ENCODE peak calls at places on chromosomes 4 and X, in eight cellular contexts. D is OCI-LY7, B is pancreas, F is mesothelial cell of epicardium, I is GM23338, U is activated B cell treated with CpG ODN at 0.5 μM for 24 hours, L is IMR-90, P is epithelial cell of esophagus. Q is an unnamed sample.
A peak's percentile ranks its signal among the peaks of the same experiment; 100 is the strongest.

GRCh38 chrX:41441934-41442823 is 5.0 kb upstream of the NYX start:
- DNase-seq in D (peak; percentile 88), B (peak; percentile 89), F (peak; percentile 34), I (peak; percentile 62), U (peak; percentile 87), L (peak; percentile 55), P (peak; percentile 82), Q (peak; percentile 76)

GRCh38 chrX:44400588-44400987 is 57.1 kb upstream of the EFHC2 start:
- DNase-seq in D (no peak), B (no peak), F (no peak), I (no peak), U (no peak), L (peak; percentile 96), P (peak; percentile 94), Q (peak; percentile 5)

GRCh38 chr4:122038896-122039295 is 87.0 kb upstream of the TRPC3 start:
- DNase-seq in D (no peak), B (no peak), F (no peak), I (no peak), U (no peak), L (no peak), P (peak; percentile 44), Q (no peak)

GRCh38 chrX:45623266-45623665 is 422.6 kb upstream of the DIPK2B start:
- DNase-seq in D (no peak), B (no peak), F (no peak), I (no peak), U (no peak), L (peak; percentile 91), P (peak; percentile 54), Q (peak; percentile 92)

GRCh38 chrX:38985375-38985774 is 184.1 kb downstream of the MID1IP1 start:
- DNase-seq in D (peak; percentile 75), B (no peak), F (no peak), I (peak; percentile 61), U (no peak), L (peak; percentile 11), P (peak; percentile 28), Q (no peak)

GRCh38 chrX:10582215-10582733 is 38.1 kb downstream of the MID1 start:
- DNase-seq in D (no peak), B (no peak), F (no peak), I (no peak), U (no peak), L (peak; percentile 61), P (peak; percentile 22), Q (no peak)

GRCh38 chr4:122826000-122826595 is 533 bp upstream of the FGF2 start:
- DNase-seq in D (no peak), B (no peak), F (no peak), I (peak; percentile 45), U (no peak), L (peak; percentile 49), P (no peak), Q (no peak)

GRCh38 chr4:7201351-7202305 is 9.3 kb downstream of the SORCS2 start:
- DNase-seq in D (no peak), B (no peak), F (no peak), I (no peak), U (no peak), L (no peak), P (no peak), Q (no peak)

GRCh38 chrX:111507931-111508330 is 3.5 kb upstream of the SERTM2 start:
- DNase-seq in D (no peak), B (no peak), F (no peak), I (no peak), U (no peak), L (peak; percentile 0), P (peak; percentile 71), Q (no peak)

GRCh38 chr4:112516401-112517066 is 554 bp upstream of the NEUROG2 start:
- DNase-seq in D (peak; percentile 42), B (peak; percentile 67), F (no peak), I (peak; percentile 85), U (peak; percentile 19), L (no peak), P (no peak), Q (no peak)

GRCh38 chrX:45788941-45789348 is 588.3 kb upstream of the DIPK2B start:
- DNase-seq in D (no peak), B (no peak), F (no peak), I (peak; percentile 44), U (no peak), L (peak; percentile 52), P (peak; percentile 57), Q (no peak)

DNA sequence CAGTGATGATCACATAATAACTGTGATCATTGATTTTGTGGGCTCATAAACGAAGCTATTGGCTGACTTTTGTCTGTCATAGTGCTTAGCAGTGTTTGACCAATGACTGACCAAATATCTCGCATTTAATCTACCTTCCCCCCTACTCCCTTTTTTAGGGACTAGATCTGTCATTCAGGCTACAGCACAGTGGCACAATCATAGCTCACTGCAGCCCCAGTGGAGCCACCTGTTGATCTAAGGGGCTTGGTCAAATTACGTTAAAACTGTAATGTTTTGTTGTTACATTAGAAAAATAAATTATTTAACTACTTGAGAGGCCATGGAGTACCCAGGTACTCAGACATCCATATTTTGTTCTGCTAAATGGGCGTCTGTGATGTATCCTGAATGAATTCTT is 1.5 kb downstream of the FUNDC2 start:
- DNase-seq in D (peak; percentile 30), B (no peak), F (no peak), I (no peak), U (no peak), L (no peak), P (no peak), Q (no peak)
- TF ChIP-seq CTCF in D (peak; percentile 46), B (no peak), F (no peak), I (no peak), U (no peak), L (no peak), P (no peak), Q (no peak)

GRCh38 chr4:5754529-5754881 is 43.5 kb downstream of the EVC start:
- DNase-seq in D (no peak), B (no peak), F (no peak), I (no peak), U (no peak), L (no peak), P (no peak), Q (no peak)
- TF ChIP-seq CTCF in D (no peak), B (no peak), F (no peak), I (no peak), U (no peak), L (no peak), P (no peak), Q (no peak)

DNA sequence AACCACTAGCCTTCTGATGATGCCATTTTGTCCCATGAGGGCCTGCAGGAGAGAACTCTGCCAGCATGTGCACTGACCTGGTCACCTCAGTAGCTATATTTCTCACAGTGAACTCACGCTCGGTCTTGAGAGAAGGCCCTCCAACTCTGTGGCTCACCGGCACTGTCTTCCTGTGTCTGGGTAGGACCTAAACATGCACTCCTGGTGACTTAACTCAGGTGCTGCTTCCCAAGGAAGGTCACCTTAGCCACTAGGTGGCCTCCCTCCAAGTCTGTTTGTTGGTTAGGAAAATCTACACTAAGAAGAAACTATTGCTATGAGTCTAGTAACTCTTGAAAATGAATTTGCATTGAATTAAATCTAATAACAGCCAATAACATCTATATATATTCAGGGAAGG is 24.8 kb downstream of the TLR10 start:
- DNase-seq in D (peak; percentile 67), B (no peak), F (no peak), I (peak; percentile 65), U (no peak), L (no peak), P (peak; percentile 56), Q (no peak)
- TF ChIP-seq CTCF in D (peak; percentile 81), B (peak; percentile 25), F (peak; percentile 15), I (peak; percentile 61), U (no peak), L (no peak), P (peak; percentile 62), Q (no peak)

DNA sequence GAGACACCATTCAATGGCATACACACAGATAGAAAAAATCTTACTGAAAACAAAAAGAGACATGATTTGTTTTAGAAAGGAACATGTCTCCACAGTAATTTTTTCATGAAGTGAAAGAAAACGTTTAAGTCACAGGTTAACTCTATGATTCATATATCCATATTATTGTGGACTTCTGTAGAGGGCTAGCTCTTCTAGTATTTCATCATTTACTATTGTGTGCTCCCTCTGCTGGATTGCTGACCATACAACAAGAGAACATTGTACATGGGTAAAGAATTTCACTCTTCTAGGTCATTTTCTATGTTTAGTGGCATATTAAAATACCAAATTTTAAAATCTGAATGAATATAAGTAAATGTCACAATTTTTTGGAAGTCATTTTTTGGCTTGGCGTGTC is 91.8 kb upstream of the POU3F4 start:
- DNase-seq in D (peak; percentile 1), B (no peak), F (no peak), I (peak; percentile 1), U (no peak), L (no peak), P (peak; percentile 14), Q (no peak)
- TF ChIP-seq CTCF in D (peak; percentile 60), B (peak; percentile 18), F (no peak), I (peak; percentile 37), U (no peak), L (peak; percentile 23), P (peak; percentile 17), Q (no peak)

GRCh38 chr4:144574509-144574908 is 71.4 kb upstream of the HHIP start:
- DNase-seq in D (no peak), B (no peak), F (no peak), I (no peak), U (no peak), L (no peak), P (no peak), Q (no peak)
- TF ChIP-seq CTCF in D (no peak), B (no peak), F (no peak), I (no peak), U (no peak), L (no peak), P (no peak), Q (no peak)

GRCh38 chr4:18294846-18295245 is 273.3 kb upstream of the LCORL start:
- DNase-seq in D (no peak), B (no peak), F (no peak), I (no peak), U (no peak), L (no peak), P (no peak), Q (no peak)
- TF ChIP-seq CTCF in D (no peak), B (no peak), F (no peak), I (no peak), U (no peak), L (no peak), P (no peak), Q (no peak)

GRCh38 chr4:136713140-136713539 is 819.2 kb downstream of the PCDH18 start:
- DNase-seq in D (no peak), B (no peak), F (no peak), I (peak; percentile 36), U (no peak), L (peak; percentile 66), P (peak; percentile 13), Q (no peak)
- TF ChIP-seq CTCF in D (no peak), B (no peak), F (no peak), I (peak; percentile 27), U (no peak), L (peak; percentile 52), P (no peak), Q (peak; percentile 26)

DNA sequence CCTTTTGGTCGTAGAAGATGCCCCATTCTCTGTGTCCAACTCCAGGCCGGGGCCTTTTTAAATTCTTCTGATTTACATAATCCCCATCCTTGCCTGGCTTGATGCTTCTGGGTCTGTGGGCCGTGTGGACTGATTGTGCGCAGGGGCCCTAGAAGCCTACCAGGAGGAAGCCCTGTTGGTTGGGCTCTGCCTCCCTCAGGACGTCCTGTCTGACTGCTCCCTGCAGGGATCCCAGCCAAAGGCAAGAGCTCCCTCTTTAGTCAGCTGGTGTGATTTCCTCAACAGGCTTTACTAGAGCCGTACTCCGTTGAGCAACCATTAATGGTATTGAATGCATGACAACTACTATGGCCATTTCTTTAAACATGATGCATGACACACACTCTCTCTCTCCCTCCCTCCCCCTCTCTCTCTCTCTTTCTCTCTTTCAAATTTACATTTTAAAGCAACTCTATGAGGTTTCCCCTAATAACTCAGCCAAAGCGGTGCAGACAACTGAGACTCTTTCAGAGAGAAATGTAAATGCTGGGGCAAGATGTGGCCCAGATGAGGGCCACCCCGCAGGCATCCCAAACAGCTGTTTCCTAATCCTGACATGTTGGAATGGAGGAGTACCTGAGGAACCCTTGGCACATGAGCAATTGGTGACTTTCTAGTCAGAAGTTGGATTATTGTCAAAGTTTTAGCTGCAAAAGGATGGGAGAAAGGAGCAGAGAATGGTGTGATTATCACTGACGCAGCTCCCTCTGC is 117.3 kb downstream of the DRD5 start:
- DNase-seq in D (no peak), B (no peak), F (no peak), I (peak; percentile 91), U (no peak), L (peak; percentile 16), P (peak; percentile 79), Q (no peak)
- TF ChIP-seq CTCF in D (peak; percentile 26), B (no peak), F (no peak), I (peak; percentile 65), U (no peak), L (no peak), P (peak; percentile 60), Q (no peak)